ENCODE peak calls at places on chromosomes 3 and 15, in eight cellular contexts. B is fibroblast of lung, I is PC-9, T is upper lobe of right lung, N is neuronal stem cell, O is Peyer's patch, Y is adipocyte, S is sigmoid colon. E is an unnamed sample.

GRCh38 chr3:1087066-1087555 is 5.7 kb upstream of the CNTN6 start:
- DNase-seq in B (peak; percentile 97), I (no peak), T (peak; percentile 74), N (no peak), O (no peak), Y (peak; percentile 29), S (no peak), E (no peak)

GRCh38 chr3:190597291-190597690 is 83.4 kb downstream of the IL1RAP start:
- DNase-seq in B (no peak), I (no peak), T (no peak), N (no peak), O (no peak), Y (no peak), S (no peak), E (no peak)

GRCh38 chr3:121626495-121626894 is 33.3 kb downstream of the FBXO40 start:
- DNase-seq in B (no peak), I (no peak), T (no peak), N (no peak), O (no peak), Y (no peak), S (no peak), E (no peak)

GRCh38 chr3:69178838-69179739 is 56.7 kb upstream of the LMOD3 start:
- DNase-seq in B (no peak), I (peak; percentile 59), T (no peak), N (no peak), O (peak; percentile 70), Y (no peak), S (no peak), E (no peak)

GRCh38 chr3:184129012-184129411 is 6.1 kb upstream of the EIF2B5 start:
- DNase-seq in B (peak; percentile 45), I (peak; percentile 25), T (peak; percentile 70), N (peak; percentile 31), O (no peak), Y (peak; percentile 56), S (no peak), E (peak; percentile 73)

GRCh38 chr3:140848675-140849074 is 93.0 kb upstream of the SLC25A36 start:
- DNase-seq in B (no peak), I (no peak), T (no peak), N (no peak), O (no peak), Y (no peak), S (no peak), E (no peak)

GRCh38 chr3:64152100-64152499 is 73.2 kb downstream of the PRICKLE2 start:
- DNase-seq in B (peak; percentile 94), I (no peak), T (no peak), N (no peak), O (no peak), Y (peak; percentile 45), S (peak; percentile 86), E (no peak)

GRCh38 chr3:119206611-119207511 is 33.5 kb downstream of the UPK1B start:
- DNase-seq in B (no peak), I (no peak), T (no peak), N (no peak), O (no peak), Y (no peak), S (no peak), E (peak; percentile 63)

GRCh38 chr3:55143928-55144671 is 216.2 kb upstream of the LRTM1 start:
- DNase-seq in B (peak; percentile 27), I (no peak), T (no peak), N (no peak), O (no peak), Y (peak; percentile 49), S (no peak), E (no peak)

GRCh38 chr15:59153466-59153865 is 48.5 kb downstream of the CCNB2 start:
- DNase-seq in B (no peak), I (no peak), T (no peak), N (no peak), O (no peak), Y (no peak), S (no peak), E (no peak)

GRCh38 chr3:156812521-156813335 is 13.4 kb upstream of the LEKR1 start:
- DNase-seq in B (peak; percentile 53), I (peak; percentile 66), T (no peak), N (no peak), O (no peak), Y (peak; percentile 30), S (no peak), E (no peak)

GRCh38 chr3:139252719-139253118 is 91.1 kb upstream of the MRPS22 start:
- DNase-seq in B (no peak), I (no peak), T (peak; percentile 68), N (no peak), O (no peak), Y (no peak), S (no peak), E (no peak)

GRCh38 chr3:11370961-11371360 is 98.8 kb downstream of the ATG7 start:
- DNase-seq in B (no peak), I (no peak), T (no peak), N (no peak), O (no peak), Y (no peak), S (no peak), E (no peak)

GRCh38 chr3:8503461-8503860 is 1.8 kb downstream of the LMCD1 start:
- DNase-seq in B (no peak), I (no peak), T (no peak), N (no peak), O (no peak), Y (no peak), S (no peak), E (no peak)

GRCh38 chr3:118501152-118501551 is 533.5 kb downstream of the IGSF11 start:
- DNase-seq in B (peak; percentile 54), I (peak; percentile 57), T (peak; percentile 62), N (no peak), O (no peak), Y (peak; percentile 11), S (peak; percentile 86), E (peak; percentile 18)

GRCh38 chr3:136197159-136197715 is 1.1 kb upstream of the MSL2 start:
- DNase-seq in B (no peak), I (no peak), T (no peak), N (no peak), O (no peak), Y (no peak), S (no peak), E (no peak)

GRCh38 chr15:78977091-78977571 is 32.3 kb upstream of the CTSH start:
- DNase-seq in B (no peak), I (no peak), T (no peak), N (no peak), O (no peak), Y (no peak), S (no peak), E (no peak)
- H3K4me3 ChIP-seq in B (no peak overlapping the region), I (no peak overlapping the region), T (no peak overlapping the region), N (no peak overlapping the region), O (no peak overlapping the region), Y (no peak overlapping the region), S (no peak overlapping the region), E (no peak overlapping the region)

GRCh38 chr15:45110256-45110820 is 3.6 kb downstream of the DUOX2 start:
- DNase-seq in B (no peak), I (no peak), T (peak; percentile 32), N (no peak), O (no peak), Y (no peak), S (no peak), E (peak; percentile 76)
- H3K27me3 ChIP-seq in B (peaks cover 55% of the 10 kb centered on the region), I (peaks cover 3% of the 10 kb centered on the region), T (peaks cover 60% of the 10 kb centered on the region), N (peaks cover 46% of the 10 kb centered on the region), O (no peaks in the 10 kb centered on the region), Y (peaks cover 70% of the 10 kb centered on the region), S (peaks cover 64% of the 10 kb centered on the region), E (peaks cover 64% of the 10 kb centered on the region)

GRCh38 chr15:70584838-70585706 is 178.3 kb downstream of the UACA start:
- DNase-seq in B (peak; percentile 32), I (peak; percentile 71), T (no peak), N (peak; percentile 63), O (peak; percentile 59), Y (peak; percentile 58), S (no peak), E (peak; percentile 97)

GRCh38 chr15:70584441-70584837 is 178.9 kb downstream of the UACA start:
- DNase-seq in B (no peak), I (no peak), T (no peak), N (no peak), O (no peak), Y (no peak), S (no peak), E (no peak)

GRCh38 chr15:70586241-70586640 is 177.1 kb downstream of the UACA start:
- DNase-seq in B (no peak), I (no peak), T (no peak), N (no peak), O (no peak), Y (no peak), S (no peak), E (peak; percentile 15)

GRCh38 chr15:70587896-70588567 is 175.3 kb downstream of the UACA start:
- DNase-seq in B (no peak), I (no peak), T (no peak), N (no peak), O (no peak), Y (no peak), S (no peak), E (peak; percentile 32)

DNA sequence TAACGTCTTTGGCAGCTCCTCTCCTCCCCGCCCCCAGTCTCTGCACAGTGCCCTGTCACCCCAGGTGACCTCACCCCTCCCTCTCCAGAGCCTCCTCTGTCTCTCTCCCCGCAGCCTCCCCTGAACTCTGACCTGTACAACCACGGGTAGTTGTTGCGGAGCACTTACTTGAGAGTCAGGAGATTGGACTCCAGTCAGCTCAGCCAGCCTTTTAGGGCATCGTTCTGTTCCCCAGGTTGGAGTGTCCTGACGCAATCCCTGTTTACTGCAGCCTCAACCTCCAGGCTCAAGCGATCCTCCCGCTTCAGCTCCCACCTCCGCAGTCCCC is 177.7 kb downstream of the UACA start:
- DNase-seq in B (no peak), I (no peak), T (no peak), N (no peak), O (no peak), Y (no peak), S (no peak), E (no peak)
- H3K4me3 ChIP-seq in B (no peak overlapping the region), I (no peak overlapping the region), T (no peak overlapping the region), N (no peak overlapping the region), O (no peak overlapping the region), Y (no peak overlapping the region), S (no peak overlapping the region), E (peak overlapping the region; percentile 50)

DNA sequence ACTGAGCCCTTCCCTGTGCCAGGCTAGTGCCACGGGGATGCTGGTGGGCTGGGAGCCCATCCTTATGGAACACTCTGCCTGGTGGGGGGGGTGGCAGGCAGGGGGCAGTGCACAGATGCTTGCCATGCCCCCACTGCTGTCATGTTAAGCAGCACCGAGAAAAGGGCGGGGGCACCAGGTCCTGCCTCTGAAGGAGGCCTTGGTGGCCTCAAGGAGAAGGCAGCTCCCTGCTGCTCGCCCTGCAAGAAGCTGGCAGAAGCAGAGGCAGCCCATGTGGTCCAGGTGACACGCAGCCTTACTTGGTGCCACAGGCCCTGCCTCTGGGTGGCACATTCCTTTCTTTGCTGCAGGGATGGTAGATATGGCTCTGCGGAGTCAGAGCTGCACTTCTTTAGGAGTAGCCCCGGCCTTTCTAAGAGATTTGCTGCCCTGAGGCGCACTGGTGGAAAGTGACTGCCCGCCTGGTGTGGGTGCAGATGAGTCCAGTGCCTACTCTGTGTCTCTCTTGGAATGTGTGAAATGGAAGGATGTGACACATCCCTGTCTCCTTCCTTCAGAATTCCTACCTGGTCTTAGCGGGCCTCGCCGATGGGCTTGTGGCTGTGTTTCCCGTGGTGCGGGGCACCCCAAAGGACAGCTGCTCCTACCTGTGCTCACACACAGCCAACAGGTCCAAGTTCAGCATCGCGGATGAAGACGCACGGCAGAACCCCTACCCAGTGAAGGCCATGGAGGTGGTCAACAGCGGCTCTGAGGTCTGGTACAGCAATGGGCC is 145.8 kb downstream of the LRRK1 start:
- DNase-seq in B (no peak), I (no peak), T (peak; percentile 54), N (no peak), O (peak; percentile 24), Y (no peak), S (peak; percentile 52), E (no peak)
- H3K27me3 ChIP-seq in B (no peaks in the 10 kb centered on the region), I (no peaks in the 10 kb centered on the region), T (no peaks in the 10 kb centered on the region), N (no peaks in the 10 kb centered on the region), O (no peaks in the 10 kb centered on the region), Y (no peaks in the 10 kb centered on the region), S (no peaks in the 10 kb centered on the region), E (no peaks in the 10 kb centered on the region)